ENCODE peak calls at places on chromosome 9, in five cellular contexts. E, H, K, Y and O are unnamed samples.

GRCh38 chr9:124040935-124041816 is 29.6 kb downstream of the LHX2 start:
- DNase-seq in E (peak), H (no peak), K (peak), Y (peak), O (no peak)

GRCh38 chr9:133839822-133840329 is 101.7 kb upstream of the SARDH start:
- DNase-seq in E (no peak), H (no peak), K (no peak), Y (peak), O (no peak)

GRCh38 chr9:893115-893514 is 51.6 kb downstream of the DMRT1 start:
- DNase-seq in E (no peak), H (no peak), K (no peak), Y (no peak), O (no peak)

GRCh38 chr9:127214421-127215265 is 49.9 kb upstream of the GARNL3 start:
- DNase-seq in E (peak), H (no peak), K (peak), Y (peak), O (no peak)

GRCh38 chr9:13113751-13114150 is 165.7 kb downstream of the MPDZ start:
- DNase-seq in E (no peak), H (no peak), K (no peak), Y (no peak), O (no peak)

GRCh38 chr9:108565651-108566378 is 290.0 kb downstream of the ACTL7B start:
- DNase-seq in E (peak), H (peak), K (peak), Y (peak), O (no peak)

GRCh38 chr9:70407081-70407503 is 7.4 kb downstream of the KLF9 start:
- DNase-seq in E (no peak), H (no peak), K (no peak), Y (no peak), O (no peak)

GRCh38 chr9:128809831-128810230 is 8.5 kb upstream of the ENDOG start:
- DNase-seq in E (no peak), H (no peak), K (no peak), Y (no peak), O (no peak)

GRCh38 chr9:14309403-14309802 is 4.5 kb downstream of the NFIB start:
- DNase-seq in E (no peak), H (no peak), K (no peak), Y (peak), O (no peak)

GRCh38 chr9:82410306-82410705 is 421.7 kb downstream of the SPATA31D1 start:
- DNase-seq in E (no peak), H (no peak), K (no peak), Y (no peak), O (no peak)

GRCh38 chr9:34375901-34376595 is 650 bp downstream of the MYORG start:
- DNase-seq in E (peak), H (no peak), K (peak), Y (peak), O (no peak)

GRCh38 chr9:81915801-81916505 is 12.3 kb upstream of the SPATA31D4 start:
- DNase-seq in E (no peak), H (no peak), K (no peak), Y (no peak), O (no peak)

GRCh38 chr9:128215491-128216404 is 12.6 kb downstream of the DNM1 start:
- DNase-seq in E (no peak), H (no peak), K (no peak), Y (peak), O (peak)

GRCh38 chr9:135147938-135148337 is 60.5 kb downstream of the OLFM1 start:
- DNase-seq in E (no peak), H (no peak), K (no peak), Y (no peak), O (no peak)
- H3K4me3 ChIP-seq in E (no peak), H (no peak), K (no peak), Y (no peak), O (no peak)

GRCh38 chr9:5787220-5787619 is 45.7 kb downstream of the ERMP1 start:
- DNase-seq in E (no peak), H (no peak), K (no peak), Y (no peak), O (no peak)

GRCh38 chr9:5784526-5785315 is 48.2 kb downstream of the ERMP1 start:
- DNase-seq in E (no peak), H (no peak), K (no peak), Y (no peak), O (no peak)

GRCh38 chr9:5787759-5788329 is 45.1 kb downstream of the ERMP1 start:
- DNase-seq in E (no peak), H (no peak), K (no peak), Y (no peak), O (no peak)

GRCh38 chr9:5783982-5784381 is 48.9 kb downstream of the ERMP1 start:
- DNase-seq in E (no peak), H (no peak), K (no peak), Y (no peak), O (no peak)

DNA sequence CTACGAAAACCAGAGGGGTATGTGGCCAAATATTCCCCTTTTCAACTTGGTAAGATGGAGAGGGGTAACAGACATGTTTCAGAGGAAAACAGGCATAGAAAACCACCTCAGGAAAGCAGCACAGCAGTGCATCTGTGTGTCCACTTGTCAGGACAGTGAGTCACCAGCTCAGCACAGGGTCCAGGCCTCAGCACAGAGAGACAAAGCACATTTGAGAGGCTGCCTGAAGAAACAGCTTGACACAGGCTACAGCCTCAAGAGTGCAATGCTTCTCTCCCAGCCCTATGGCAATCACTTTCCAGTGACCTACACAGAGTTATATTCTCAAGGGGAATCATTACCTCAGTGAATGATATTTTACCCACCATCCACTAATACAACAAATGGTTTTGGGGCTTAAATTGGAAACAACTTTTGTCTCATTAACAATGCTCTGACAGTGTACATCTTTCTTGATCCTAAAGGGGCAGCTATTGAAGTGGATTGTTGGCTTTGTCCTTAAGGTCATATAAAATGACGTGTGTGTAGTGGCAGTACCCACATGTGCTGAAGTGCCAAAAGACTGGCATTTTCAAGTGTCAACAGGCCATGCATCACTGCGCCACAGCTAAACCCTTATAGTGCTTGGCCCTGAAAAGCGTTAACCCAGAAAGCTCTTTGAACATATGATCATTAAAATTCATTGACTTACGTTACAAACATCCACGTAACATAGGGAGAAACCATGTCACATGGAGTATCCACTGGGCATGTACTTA is 46.4 kb downstream of the ERMP1 start:
- DNase-seq in E (no peak), H (no peak), K (no peak), Y (no peak), O (no peak)
- TF ChIP-seq POLR2AphosphoS5 in E (no peak), H (no peak), K (no peak), Y (no peak), O (no peak)

GRCh38 chr9:112348257-112348992 is 15.0 kb upstream of the PTBP3 start:
- DNase-seq in E (no peak), H (no peak), K (peak), Y (peak), O (peak)
- H3K4me3 ChIP-seq in E (no peak), H (peak), K (peak), Y (peak), O (peak)

GRCh38 chr9:21362287-21362686 is 5.6 kb downstream of the IFNA13 start:
- DNase-seq in E (no peak), H (no peak), K (no peak), Y (no peak), O (no peak)

DNA sequence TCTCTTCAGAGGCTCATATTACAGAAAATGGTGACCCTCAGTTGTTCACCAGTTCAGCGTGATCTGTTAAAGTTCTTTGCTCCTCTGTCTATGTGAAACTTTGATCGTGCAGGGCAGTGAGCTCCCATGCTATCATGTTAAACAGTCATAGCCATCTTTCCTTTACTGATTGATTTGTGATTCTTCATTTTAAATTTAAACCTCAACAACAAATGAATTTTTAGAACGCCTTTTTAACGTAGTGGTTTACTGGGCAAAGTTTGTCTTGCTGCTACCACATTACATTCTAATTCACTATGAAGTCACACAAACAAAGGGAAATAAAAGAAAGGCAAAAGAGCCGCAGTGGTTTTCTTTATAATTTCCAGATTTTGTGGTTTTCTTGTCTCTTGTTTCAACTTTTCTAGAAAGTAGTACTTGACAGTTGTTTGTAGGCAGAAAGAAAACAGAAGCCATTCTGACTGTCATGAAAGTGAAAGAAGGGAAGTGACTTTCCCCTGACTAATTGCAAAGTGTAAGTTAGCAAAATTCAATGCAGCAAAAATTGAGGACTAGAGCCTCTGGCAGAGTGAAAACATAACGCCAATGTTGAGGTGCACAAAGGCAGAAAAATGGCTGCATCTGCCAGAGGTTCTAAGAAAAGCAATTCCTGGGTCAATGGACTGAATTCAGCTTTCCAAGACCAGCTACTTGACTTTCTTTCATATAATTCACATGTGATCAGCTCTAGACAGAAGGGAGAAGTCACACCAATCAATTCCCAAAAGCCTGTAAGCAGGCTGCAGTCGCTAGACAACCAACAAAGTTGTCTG is 7.0 kb upstream of the IFNA6 start:
- DNase-seq in E (no peak), H (no peak), K (no peak), Y (no peak), O (no peak)
- TF ChIP-seq POLR2AphosphoS5 in E (no peak), H (no peak), K (no peak), Y (no peak), O (no peak)

GRCh38 chr9:137046094-137046787 is at the start of gene NPDC1:
- DNase-seq in E (peak), H (peak), K (peak), Y (peak), O (no peak)
- H3K4me3 ChIP-seq in E (no peak), H (peak), K (peak), Y (peak), O (peak)

GRCh38 chr9:7777776-7778175 is 21.8 kb downstream of the DMAC1 start:
- DNase-seq in E (no peak), H (no peak), K (no peak), Y (no peak), O (no peak)

GRCh38 chr9:7780261-7780988 is 19.2 kb downstream of the DMAC1 start:
- DNase-seq in E (no peak), H (no peak), K (no peak), Y (no peak), O (no peak)

GRCh38 chr9:7782390-7783120 is 17.0 kb downstream of the DMAC1 start:
- DNase-seq in E (no peak), H (no peak), K (no peak), Y (no peak), O (no peak)

GRCh38 chr9:7783635-7784063 is 15.9 kb downstream of the DMAC1 start:
- DNase-seq in E (no peak), H (no peak), K (no peak), Y (no peak), O (no peak)

DNA sequence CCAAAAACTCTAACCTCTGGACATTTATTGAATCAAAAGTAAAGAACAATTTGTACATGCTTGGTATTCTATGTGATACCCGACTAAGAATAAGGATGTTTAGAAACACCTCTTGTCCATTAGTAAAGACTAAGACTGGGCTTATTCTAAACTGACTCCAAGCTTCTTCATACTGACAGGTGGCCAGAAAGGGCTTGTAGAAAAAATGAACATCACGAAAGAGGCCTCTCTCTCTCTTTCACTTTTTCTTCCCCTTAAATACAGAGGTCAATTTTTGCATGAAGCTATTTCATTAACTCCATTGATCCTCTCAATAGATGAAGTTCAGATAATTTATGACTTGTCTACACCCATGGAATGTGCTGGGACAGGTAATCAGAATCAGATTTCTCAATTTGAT is 20.4 kb downstream of the DMAC1 start:
- DNase-seq in E (no peak), H (no peak), K (no peak), Y (no peak), O (no peak)
- TF ChIP-seq POLR2AphosphoS5 in E (no peak), H (no peak), K (no peak), Y (no peak), O (no peak)

GRCh38 chr9:137666505-137666809 is 47.7 kb downstream of the EHMT1 start:
- DNase-seq in E (no peak), H (no peak), K (no peak), Y (peak), O (no peak)
- H3K4me3 ChIP-seq in E (no peak), H (peak), K (no peak), Y (no peak), O (no peak)